ENCODE peak calls at places on chromosomes 12 and 14, in seven cellular contexts. R, Y, N, S, H, B and K are unnamed samples.

GRCh38 chr12:7075931-7076330 is 15.4 kb downstream of the C1S start:
- DNase-seq in R (no peak), Y (no peak), N (no peak), S (no peak), H (peak), B (no peak), K (peak)

GRCh38 chr12:101838628-101839323 is 8.0 kb upstream of the GNPTAB start:
- DNase-seq in R (no peak), Y (no peak), N (no peak), S (no peak), H (no peak), B (no peak), K (no peak)

GRCh38 chr14:99524804-99525698 is 43.8 kb downstream of the CCNK start:
- DNase-seq in R (no peak), Y (peak), N (no peak), S (no peak), H (peak), B (no peak), K (peak)

GRCh38 chr14:64407329-64407728 is 19.2 kb downstream of the MTHFD1 start:
- DNase-seq in R (no peak), Y (no peak), N (no peak), S (no peak), H (no peak), B (no peak), K (no peak)

GRCh38 chr14:36556811-36557433 is 25.5 kb downstream of the NKX2-8 start:
- DNase-seq in R (no peak), Y (peak), N (no peak), S (no peak), H (peak), B (peak), K (peak)

GRCh38 chr12:120100630-120101029 is 15.9 kb downstream of the RAB35 start:
- DNase-seq in R (no peak), Y (no peak), N (no peak), S (no peak), H (no peak), B (no peak), K (peak)

GRCh38 chr12:30694412-30694955 is 1.2 kb downstream of the IPO8 start:
- DNase-seq in R (no peak), Y (peak), N (no peak), S (no peak), H (peak), B (no peak), K (peak)

GRCh38 chr12:122147514-122148290 is 26.3 kb downstream of the IL31 start:
- DNase-seq in R (no peak), Y (no peak), N (no peak), S (no peak), H (no peak), B (peak), K (no peak)

GRCh38 chr14:99273025-99273723 is 1.2 kb upstream of the BCL11B start:
- DNase-seq in R (no peak), Y (peak), N (peak), S (no peak), H (no peak), B (no peak), K (no peak)

GRCh38 chr14:83478741-83479140 is 1945.1 kb upstream of the SEL1L start:
- DNase-seq in R (no peak), Y (peak), N (no peak), S (no peak), H (no peak), B (peak), K (peak)

GRCh38 chr14:60618200-60618599 is 31.1 kb downstream of the SIX1 start:
- DNase-seq in R (no peak), Y (no peak), N (no peak), S (no peak), H (no peak), B (no peak), K (no peak)

GRCh38 chr12:111753144-111753881 is 13.4 kb upstream of the ALDH2 start:
- DNase-seq in R (no peak), Y (peak), N (peak), S (no peak), H (peak), B (peak), K (peak)

GRCh38 chr14:99976681-99977080 is 88.5 kb upstream of the EVL start:
- DNase-seq in R (no peak), Y (no peak), N (no peak), S (no peak), H (no peak), B (no peak), K (no peak)

GRCh38 chr14:93269341-93270068 is 62.4 kb downstream of the UBR7 start:
- DNase-seq in R (no peak), Y (peak), N (no peak), S (no peak), H (peak), B (peak), K (peak)

GRCh38 chr12:55673638-55674037 is 34.1 kb downstream of the ITGA7 start:
- DNase-seq in R (no peak), Y (no peak), N (no peak), S (no peak), H (no peak), B (no peak), K (no peak)

GRCh38 chr14:77653473-77653872 is 37.0 kb upstream of the SPTLC2 start:
- DNase-seq in R (no peak), Y (peak), N (peak), S (no peak), H (no peak), B (no peak), K (no peak)

GRCh38 chr14:104037903-104038302 is 47.6 kb upstream of the ASPG start:
- DNase-seq in R (no peak), Y (no peak), N (no peak), S (no peak), H (no peak), B (no peak), K (no peak)

GRCh38 chr12:124901003-124901402 is 13.4 kb downstream of the UBC start:
- DNase-seq in R (no peak), Y (no peak), N (no peak), S (no peak), H (peak), B (no peak), K (no peak)

GRCh38 chr14:26290007-26290530 is 307.8 kb downstream of the NOVA1 start:
- DNase-seq in R (no peak), Y (no peak), N (no peak), S (no peak), H (peak), B (no peak), K (peak)

GRCh38 chr14:59455411-59455810 is 9.8 kb downstream of the GPR135 start:
- DNase-seq in R (no peak), Y (no peak), N (no peak), S (no peak), H (no peak), B (no peak), K (peak)
- H2BK5ac ChIP-seq in R (no peak), Y (no peak), N (no peak), S (no peak), H (no peak), B (no peak), K (peak)

GRCh38 chr12:14171111-14171510 is 189.7 kb upstream of the GRIN2B start:
- DNase-seq in R (no peak), Y (no peak), N (no peak), S (no peak), H (no peak), B (no peak), K (no peak)
- H2BK5ac ChIP-seq in R (no peak), Y (no peak), N (no peak), S (no peak), H (no peak), B (no peak), K (no peak)

DNA sequence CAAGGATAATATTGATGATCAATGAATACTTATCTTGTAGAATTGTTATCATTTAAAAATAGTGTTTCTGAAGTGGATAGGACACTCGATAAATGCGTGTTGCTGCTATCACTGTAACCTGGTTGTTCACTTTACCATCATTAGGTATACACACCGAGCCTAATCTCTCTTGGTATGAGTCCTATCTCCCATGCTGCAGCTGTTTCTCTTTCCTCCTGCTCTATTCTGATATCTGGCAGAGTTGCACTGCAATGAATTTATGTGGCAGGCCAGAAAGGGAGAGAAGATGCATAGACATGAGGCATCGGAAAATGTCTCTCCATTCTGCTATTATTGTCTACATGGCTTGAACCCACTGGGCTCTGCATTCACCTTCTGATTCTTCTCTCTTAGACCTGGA is 26.7 kb downstream of the KCNK10 start:
- DNase-seq in R (no peak), Y (no peak), N (no peak), S (no peak), H (no peak), B (no peak), K (no peak)
- H2BK5ac ChIP-seq in R (no peak), Y (no peak), N (no peak), S (no peak), H (no peak), B (no peak), K (no peak)

DNA sequence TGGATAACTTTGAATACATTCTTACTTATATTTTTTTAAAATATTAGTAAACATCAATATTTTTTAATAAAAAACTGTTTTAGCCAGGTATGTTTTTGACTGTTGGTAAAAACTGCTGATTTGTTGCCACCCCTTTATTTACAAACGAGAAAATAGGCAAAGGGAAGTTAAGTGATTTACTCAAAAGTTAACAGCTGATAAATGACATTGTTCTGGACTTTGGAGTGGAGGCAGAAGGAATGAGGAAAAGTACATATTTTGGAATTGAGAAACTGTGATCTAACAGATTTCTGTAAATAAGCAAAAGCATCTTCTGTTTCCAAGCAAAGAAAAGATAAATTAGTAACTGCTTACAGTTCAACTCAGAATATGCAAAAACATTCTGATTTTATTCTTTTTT is 4.5 kb downstream of the AP5M1 start:
- DNase-seq in R (no peak), Y (no peak), N (no peak), S (no peak), H (no peak), B (peak), K (no peak)
- H2BK5ac ChIP-seq in R (no peak), Y (no peak), N (no peak), S (no peak), H (no peak), B (no peak), K (no peak)

GRCh38 chr12:22531205-22531604 is 13.1 kb downstream of the C2CD5 start:
- DNase-seq in R (no peak), Y (no peak), N (no peak), S (no peak), H (no peak), B (no peak), K (no peak)
- H2BK5ac ChIP-seq in R (no peak), Y (no peak), N (no peak), S (no peak), H (no peak), B (no peak), K (no peak)

GRCh38 chr14:95273041-95273978 is 46.4 kb downstream of the CLMN start:
- DNase-seq in R (no peak), Y (peak), N (no peak), S (no peak), H (peak), B (peak), K (no peak)
- H2BK5ac ChIP-seq in R (no peak), Y (no peak), N (no peak), S (no peak), H (no peak), B (peak), K (no peak)